ENCODE peak calls at places on chromosomes 1 and 21, in four cellular contexts. One of them, this sample, is unnamed.

GRCh38 chr1:59249738-59250137 is 47.2 kb upstream of the FGGY start:
- DNase-seq in CD8-positive, alpha-beta T cell: no peak
- DNase-seq in H7: no peak
- DNase-seq in HFF-Myc: no peak
- DNase-seq in this sample: no peak

GRCh38 chr1:116514708-116515525 is 55.9 kb downstream of the CD58 start:
- DNase-seq in H7: no peak
- DNase-seq in HFF-Myc: no peak
- DNase-seq in CD8-positive, alpha-beta T cell: peak
- DNase-seq in this sample: peak

GRCh38 chr1:18927082-18927653 is 24.8 kb upstream of the ALDH4A1 start:
- DNase-seq in HFF-Myc: no peak
- DNase-seq in H7: no peak
- DNase-seq in CD8-positive, alpha-beta T cell: no peak
- DNase-seq in this sample: no peak

GRCh38 chr1:2314803-2315710 is 76.3 kb downstream of the MORN1 start:
- DNase-seq in H7: peak
- DNase-seq in CD8-positive, alpha-beta T cell: peak
- DNase-seq in HFF-Myc: no peak
- DNase-seq in this sample: no peak

GRCh38 chr1:24133819-24134218 is 9.1 kb downstream of the IL22RA1 start:
- DNase-seq in H7: no peak
- DNase-seq in HFF-Myc: no peak
- DNase-seq in CD8-positive, alpha-beta T cell: no peak
- DNase-seq in this sample: no peak

GRCh38 chr1:3339856-3340255 is 114.6 kb upstream of the ARHGEF16 start:
- DNase-seq in CD8-positive, alpha-beta T cell: no peak
- DNase-seq in H7: no peak
- DNase-seq in HFF-Myc: no peak
- DNase-seq in this sample: no peak

GRCh38 chr1:4309676-4310320 is 344.6 kb upstream of the AJAP1 start:
- DNase-seq in H7: peak
- DNase-seq in CD8-positive, alpha-beta T cell: no peak
- DNase-seq in HFF-Myc: no peak
- DNase-seq in this sample: no peak

GRCh38 chr1:99177465-99177864 is 86.8 kb upstream of the PLPPR4 start:
- DNase-seq in CD8-positive, alpha-beta T cell: no peak
- DNase-seq in H7: no peak
- DNase-seq in HFF-Myc: no peak
- DNase-seq in this sample: no peak

GRCh38 chr1:46344481-46344880 is 3.9 kb downstream of the NSUN4 start:
- DNase-seq in HFF-Myc: no peak
- DNase-seq in CD8-positive, alpha-beta T cell: no peak
- DNase-seq in H7: no peak
- DNase-seq in this sample: no peak

GRCh38 chr1:32894019-32894600 is 7.1 kb downstream of the TMEM54 start:
- DNase-seq in H7: peak
- DNase-seq in HFF-Myc: no peak
- DNase-seq in CD8-positive, alpha-beta T cell: no peak
- DNase-seq in this sample: no peak

GRCh38 chr1:154386643-154387352 is 18.3 kb upstream of the IL6R start:
- DNase-seq in HFF-Myc: no peak
- DNase-seq in H7: no peak
- DNase-seq in CD8-positive, alpha-beta T cell: peak
- DNase-seq in this sample: no peak

GRCh38 chr1:6614019-6614952 is 755 bp downstream of the PHF13 start:
- DNase-seq in HFF-Myc: no peak
- DNase-seq in CD8-positive, alpha-beta T cell: peak
- DNase-seq in H7: peak
- DNase-seq in this sample: no peak

GRCh38 chr1:27862671-27863551 is 9.4 kb upstream of the THEMIS2 start:
- DNase-seq in H7: no peak
- DNase-seq in CD8-positive, alpha-beta T cell: no peak
- DNase-seq in HFF-Myc: peak
- DNase-seq in this sample: peak

GRCh38 chr1:59063501-59063900 is 233.4 kb upstream of the FGGY start:
- DNase-seq in CD8-positive, alpha-beta T cell: no peak
- DNase-seq in H7: peak
- DNase-seq in HFF-Myc: no peak
- DNase-seq in this sample: no peak

GRCh38 chr1:5758859-5759578 is 233.2 kb downstream of the NPHP4 start:
- DNase-seq in H7: no peak
- DNase-seq in HFF-Myc: no peak
- DNase-seq in CD8-positive, alpha-beta T cell: no peak
- DNase-seq in this sample: no peak

GRCh38 chr1:70980361-70980760 is 67.3 kb downstream of the PTGER3 start:
- DNase-seq in H7: no peak
- DNase-seq in CD8-positive, alpha-beta T cell: no peak
- DNase-seq in HFF-Myc: no peak
- DNase-seq in this sample: no peak

GRCh38 chr1:67626495-67627235 is 58.3 kb upstream of the GADD45A start:
- DNase-seq in HFF-Myc: peak
- DNase-seq in CD8-positive, alpha-beta T cell: no peak
- DNase-seq in H7: no peak
- DNase-seq in this sample: no peak

GRCh38 chr1:168470821-168471473 is 72.8 kb downstream of the XCL2 start:
- DNase-seq in CD8-positive, alpha-beta T cell: no peak
- DNase-seq in H7: no peak
- DNase-seq in HFF-Myc: peak
- DNase-seq in this sample: peak

GRCh38 chr1:208170252-208170651 is 73.9 kb downstream of the PLXNA2 start:
- DNase-seq in H7: peak
- DNase-seq in HFF-Myc: no peak
- DNase-seq in CD8-positive, alpha-beta T cell: no peak
- DNase-seq in this sample: no peak

GRCh38 chr1:245843101-245843500 is 664.0 kb downstream of the SMYD3 start:
- DNase-seq in CD8-positive, alpha-beta T cell: no peak
- DNase-seq in H7: no peak
- DNase-seq in HFF-Myc: no peak
- DNase-seq in this sample: no peak

GRCh38 chr1:89025928-89026327 is 3.3 kb upstream of the GBP3 start:
- DNase-seq in HFF-Myc: no peak
- DNase-seq in H7: no peak
- DNase-seq in CD8-positive, alpha-beta T cell: no peak
- DNase-seq in this sample: no peak

GRCh38 chr1:1968767-1969504 is 34.6 kb downstream of the CFAP74 start:
- DNase-seq in CD8-positive, alpha-beta T cell: no peak
- DNase-seq in HFF-Myc: no peak
- DNase-seq in H7: no peak
- DNase-seq in this sample: no peak

GRCh38 chr1:11337536-11338350 is 64.7 kb downstream of the UBIAD1 start:
- DNase-seq in HFF-Myc: peak
- DNase-seq in CD8-positive, alpha-beta T cell: peak
- DNase-seq in H7: peak
- DNase-seq in this sample: no peak

GRCh38 chr1:911875-912739 is 11.6 kb upstream of the SAMD11 start:
- DNase-seq in CD8-positive, alpha-beta T cell: no peak
- DNase-seq in HFF-Myc: no peak
- DNase-seq in H7: peak
- DNase-seq in this sample: no peak

GRCh38 chr1:183571678-183572268 is 18.5 kb downstream of the NCF2 start:
- DNase-seq in H7: no peak
- DNase-seq in CD8-positive, alpha-beta T cell: no peak
- DNase-seq in HFF-Myc: no peak
- DNase-seq in this sample: no peak

GRCh38 chr1:240232548-240232947 is 140.9 kb downstream of the FMN2 start:
- DNase-seq in HFF-Myc: no peak
- DNase-seq in H7: no peak
- DNase-seq in CD8-positive, alpha-beta T cell: no peak
- DNase-seq in this sample: peak

GRCh38 chr1:41918450-41919043 is at the start of gene HIVEP3:
- DNase-seq in HFF-Myc: no peak
- DNase-seq in CD8-positive, alpha-beta T cell: no peak
- DNase-seq in H7: peak
- DNase-seq in this sample: no peak

GRCh38 chr21:45821315-45822001 is 160.1 kb upstream of the COL6A1 start:
- DNase-seq in CD8-positive, alpha-beta T cell: no peak
- DNase-seq in HFF-Myc: no peak
- DNase-seq in H7: no peak
- DNase-seq in this sample: no peak

GRCh38 chr1:62022348-62022747 is 172.3 kb upstream of the L1TD1 start:
- DNase-seq in H7: no peak
- DNase-seq in HFF-Myc: no peak
- DNase-seq in CD8-positive, alpha-beta T cell: no peak
- DNase-seq in this sample: no peak

GRCh38 chr21:28152729-28153128 is 839.9 kb downstream of the LTN1 start:
- DNase-seq in H7: no peak
- DNase-seq in CD8-positive, alpha-beta T cell: no peak
- DNase-seq in HFF-Myc: no peak
- DNase-seq in this sample: no peak

GRCh38 chr1:203217668-203218067 is 11.8 kb downstream of the CHIT1 start:
- DNase-seq in HFF-Myc: no peak
- DNase-seq in CD8-positive, alpha-beta T cell: no peak
- DNase-seq in H7: peak
- DNase-seq in this sample: no peak

DNA sequence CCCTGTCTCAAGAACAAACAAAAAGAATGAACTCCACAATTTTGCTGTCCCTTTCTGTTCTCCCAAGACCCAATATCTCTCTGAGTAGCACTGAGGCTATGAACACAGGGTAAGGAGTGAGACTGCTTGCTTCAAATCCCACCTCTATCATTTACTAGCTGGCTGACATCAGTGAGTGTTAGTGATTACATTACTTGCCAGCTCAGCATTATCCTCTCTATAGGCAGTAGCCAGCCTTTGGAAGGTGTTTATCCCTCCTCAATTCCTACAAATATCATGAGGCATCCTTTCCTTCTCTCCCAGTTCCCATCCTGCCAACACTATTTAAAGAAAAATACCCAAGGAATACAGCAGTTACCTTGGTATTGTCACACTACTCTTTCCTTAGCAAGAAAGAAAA is 3.0 kb downstream of the PIK3C2B start:
- DNase-seq in HFF-Myc: no peak
- DNase-seq in H7: no peak
- DNase-seq in CD8-positive, alpha-beta T cell: no peak
- DNase-seq in this sample: no peak
- H3K4me3 ChIP-seq in HFF-Myc: no peak
- H3K4me3 ChIP-seq in H7: no peak
- H3K4me3 ChIP-seq in CD8-positive, alpha-beta T cell: no peak
- H3K4me3 ChIP-seq in this sample: no peak

DNA sequence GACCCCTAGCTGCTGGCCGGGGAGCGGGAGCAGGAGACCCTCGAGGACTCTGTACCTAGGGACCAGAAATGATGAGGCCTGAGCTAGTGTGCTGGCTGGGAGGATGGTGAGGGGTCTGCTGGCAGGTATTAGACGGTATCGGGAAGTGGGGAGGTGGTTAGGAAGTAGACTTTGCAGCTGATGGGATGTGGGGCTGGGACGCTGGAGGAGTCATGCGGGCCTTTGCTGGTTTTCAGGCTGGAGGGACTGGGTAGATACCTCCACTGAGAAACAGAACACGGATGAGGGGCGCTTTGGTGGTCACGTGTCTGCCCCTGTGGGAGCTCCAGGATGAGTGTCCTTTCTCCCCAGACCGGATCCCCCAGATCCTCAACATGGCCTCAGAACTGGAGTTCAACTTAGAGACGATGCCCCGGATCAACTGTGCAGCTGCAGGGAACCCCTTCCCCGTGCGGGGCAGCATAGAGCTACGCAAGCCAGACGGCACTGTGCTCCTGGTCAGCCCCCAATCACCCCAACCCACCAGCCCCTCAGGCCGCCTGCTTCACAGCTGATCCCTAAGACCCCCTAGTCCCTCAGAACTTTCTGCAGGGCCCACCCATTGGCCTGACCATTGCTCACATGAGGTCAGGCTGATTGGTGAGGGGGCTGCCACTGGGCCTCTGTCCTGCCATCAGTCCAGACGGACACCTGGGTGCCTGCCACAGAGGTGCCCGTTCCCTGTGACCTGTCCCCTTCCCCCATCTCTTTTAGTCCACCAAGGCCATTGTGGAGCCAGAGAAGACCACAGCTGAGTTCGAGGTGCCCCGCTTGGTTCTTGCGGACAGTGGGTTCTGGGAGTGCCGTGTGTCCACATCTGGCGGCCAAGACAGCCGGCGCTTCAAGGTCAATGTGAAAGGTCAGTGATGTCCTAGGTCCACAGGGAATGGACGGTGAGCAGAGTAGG is 8.1 kb downstream of the TIE1 start:
- DNase-seq in CD8-positive, alpha-beta T cell: no peak
- DNase-seq in HFF-Myc: no peak
- DNase-seq in H7: no peak
- DNase-seq in this sample: no peak
- H3K4me3 ChIP-seq in CD8-positive, alpha-beta T cell: no peak
- H3K4me3 ChIP-seq in HFF-Myc: no peak
- H3K4me3 ChIP-seq in H7: no peak
- H3K4me3 ChIP-seq in this sample: no peak

DNA sequence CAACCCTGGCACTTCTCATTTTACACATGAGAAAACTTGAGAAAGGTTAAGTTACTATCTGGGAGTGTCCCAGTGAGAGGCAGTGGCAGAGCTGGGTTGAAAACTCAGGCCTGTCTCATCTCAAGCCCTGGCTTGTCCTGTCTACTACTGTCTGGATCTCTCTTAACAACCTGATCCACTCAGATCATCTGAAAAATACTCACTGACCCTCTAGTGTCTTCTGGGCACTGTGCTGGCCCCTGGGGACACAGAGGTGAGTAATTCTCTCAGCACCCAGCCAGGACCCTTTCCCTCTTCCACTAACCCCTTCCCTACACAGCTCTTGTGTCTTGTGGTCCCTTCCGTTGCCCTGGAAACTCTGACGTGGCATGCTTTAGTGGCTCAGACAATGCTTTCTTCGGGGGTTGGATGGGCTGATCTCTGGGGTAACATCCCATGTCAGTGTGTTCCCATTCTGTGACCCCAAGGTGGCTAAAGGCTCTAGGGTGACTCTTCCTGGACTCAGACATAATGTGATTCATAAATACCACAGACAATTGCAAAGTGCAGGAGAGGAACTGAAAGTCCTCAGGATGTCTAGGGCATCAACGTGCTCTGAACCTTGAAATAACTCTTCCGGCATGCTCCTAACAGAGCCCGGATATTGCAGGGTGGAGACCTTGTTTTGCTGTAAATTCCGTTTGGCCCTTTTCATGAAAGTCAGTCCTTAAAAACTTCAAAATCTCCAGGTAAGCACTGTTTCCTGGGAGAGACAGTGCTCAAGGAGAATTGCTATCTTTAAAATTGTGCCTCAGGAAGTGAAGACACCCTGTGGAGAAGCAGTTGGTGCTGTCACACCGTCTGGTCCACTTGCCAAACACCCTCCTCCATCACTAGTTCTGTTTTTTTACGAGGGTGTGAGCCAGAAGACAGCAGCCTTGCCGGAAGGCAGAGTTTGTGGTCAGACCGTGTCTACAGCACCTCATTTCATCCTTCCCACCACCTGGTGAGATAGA is 4.0 kb downstream of the SHISAL2A start:
- DNase-seq in CD8-positive, alpha-beta T cell: peak
- DNase-seq in HFF-Myc: no peak
- DNase-seq in H7: no peak
- DNase-seq in this sample: no peak
- H3K4me3 ChIP-seq in CD8-positive, alpha-beta T cell: peak
- H3K4me3 ChIP-seq in HFF-Myc: no peak
- H3K4me3 ChIP-seq in H7: no peak
- H3K4me3 ChIP-seq in this sample: no peak

DNA sequence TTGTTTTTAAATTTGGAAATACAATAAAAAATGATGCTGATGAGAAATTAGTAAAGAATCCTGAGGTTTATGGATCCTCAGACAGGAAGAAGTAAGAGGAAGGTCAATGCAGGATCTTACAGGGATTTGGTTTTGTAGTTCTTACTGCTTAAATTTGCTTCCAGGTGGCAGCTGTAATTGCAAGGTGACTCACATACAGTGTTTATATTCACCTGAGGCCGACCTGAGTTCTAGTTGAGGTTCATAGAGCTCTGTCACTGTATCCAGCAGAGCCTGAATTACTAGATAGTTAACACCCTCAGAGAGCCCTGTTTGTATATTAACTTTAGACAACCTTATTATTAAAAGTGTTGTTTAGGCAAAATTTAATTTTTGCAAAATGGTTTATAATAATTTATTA is 1.4 kb upstream of the WDR26 start:
- DNase-seq in H7: no peak
- DNase-seq in CD8-positive, alpha-beta T cell: no peak
- DNase-seq in HFF-Myc: no peak
- DNase-seq in this sample: no peak
- H3K4me3 ChIP-seq in H7: no peak
- H3K4me3 ChIP-seq in CD8-positive, alpha-beta T cell: no peak
- H3K4me3 ChIP-seq in HFF-Myc: peak
- H3K4me3 ChIP-seq in this sample: no peak